ENCODE peak calls at places on chromosomes 4 and X, in four cellular contexts. K is stimulated activated CD4-positive, alpha-beta T cell treated with anti-CD3 and anti-CD28 coated beads, Interleukin-2, amount 100 ng/mL, for 4 hours; E is cardiac muscle cell; D is activated CD8-positive, alpha-beta memory T cell treated with anti-CD3 and anti-CD28 coated beads for 24 hours. H is an unnamed sample.

GRCh38 chr4:128979934-128980333 is 113.4 kb downstream of the SCLT1 start:
- DNase-seq in K (no peak), E (peak), D (no peak), H (no peak)

GRCh38 chr4:7805533-7806079 is 134.1 kb downstream of the AFAP1 start:
- DNase-seq in E (peak), D (no peak), K (no peak), H (no peak)

GRCh38 chr4:98377626-98378025 is 116.4 kb downstream of the RAP1GDS1 start:
- DNase-seq in E (peak), D (no peak), K (no peak), H (no peak)

GRCh38 chr4:111537165-111537564 is 608.1 kb upstream of the FAM241A start:
- DNase-seq in E (no peak), K (no peak), D (no peak), H (no peak)

GRCh38 chr4:27010334-27010940 is 149.8 kb downstream of the STIM2 start:
- DNase-seq in D (peak), K (peak), E (peak), H (no peak)

GRCh38 chr4:173990126-173990878 is 293.2 kb downstream of the FBXO8 start:
- DNase-seq in D (no peak), E (peak), K (no peak), H (no peak)

GRCh38 chr4:74632634-74633033 is 161.7 kb downstream of the BTC start:
- DNase-seq in K (peak), E (peak), D (no peak), H (no peak)

GRCh38 chr4:138595171-138595570 is 353.0 kb upstream of the SLC7A11 start:
- DNase-seq in E (no peak), K (no peak), D (no peak), H (no peak)

GRCh38 chrX:109448539-109448938 is 33.3 kb downstream of the GUCY2F start:
- DNase-seq in K (no peak), D (no peak), E (no peak), H (no peak)

GRCh38 chr4:184318852-184319251 is 101.2 kb upstream of the ENPP6 start:
- DNase-seq in D (peak), E (no peak), K (no peak), H (no peak)

GRCh38 chr4:186831574-186831973 is 107.9 kb upstream of the FAT1 start:
- DNase-seq in D (no peak), E (no peak), K (no peak), H (no peak)

GRCh38 chr4:168486961-168487820 is 6.9 kb upstream of the DDX60L start:
- DNase-seq in D (no peak), E (peak), K (no peak), H (no peak)

GRCh38 chrX:151974336-151975227 is at the start of gene GABRE:
- DNase-seq in D (no peak), E (peak), K (no peak), H (no peak)

GRCh38 chrX:38985375-38985774 is 184.1 kb downstream of the MID1IP1 start:
- DNase-seq in K (no peak), D (no peak), E (peak), H (peak)

GRCh38 chrX:132757066-132757623 is 201.3 kb downstream of the HS6ST2 start:
- DNase-seq in K (no peak), E (no peak), D (no peak), H (no peak)

GRCh38 chr4:33063238-33063637 is 2343.1 kb downstream of the PCDH7 start:
- DNase-seq in K (no peak), E (peak), D (no peak), H (no peak)

GRCh38 chrX:118038614-118039365 is 77.8 kb downstream of the KLHL13 start:
- DNase-seq in K (no peak), D (no peak), E (no peak), H (no peak)

GRCh38 chr4:40621592-40622512 is 7.8 kb downstream of the RBM47 start:
- DNase-seq in E (peak), D (no peak), K (no peak), H (no peak)

GRCh38 chrX:26783512-26784225 is 567.7 kb downstream of the MAGEB5 start:
- DNase-seq in E (peak), K (no peak), D (no peak), H (no peak)

GRCh38 chr4:184451726-184452125 is 22.6 kb downstream of the IRF2 start:
- DNase-seq in K (no peak), D (no peak), E (no peak), H (no peak)

GRCh38 chr4:79823148-79823763 is 249.8 kb downstream of the ANTXR2 start:
- DNase-seq in K (no peak), E (peak), D (no peak), H (no peak)

GRCh38 chrX:72305286-72306084 is at the start of gene CITED1:
- DNase-seq in E (no peak), K (no peak), D (peak), H (no peak)

GRCh38 chrX:70025464-70025863 is 24.3 kb downstream of the AWAT2 start:
- DNase-seq in D (no peak), E (peak), K (no peak), H (no peak)

GRCh38 chr4:4735136-4735754 is 124.2 kb upstream of the MSX1 start:
- DNase-seq in E (no peak), K (no peak), D (no peak), H (no peak)

GRCh38 chr4:1376391-1376840 is 29.4 kb downstream of the UVSSA start:
- DNase-seq in D (no peak), K (no peak), E (no peak), H (no peak)

GRCh38 chr4:182903013-182903412 is 14.2 kb downstream of the DCTD start:
- DNase-seq in E (no peak), K (no peak), D (no peak), H (no peak)

GRCh38 chr4:48342559-48342878 is 1.2 kb downstream of the SLAIN2 start:
- DNase-seq in K (no peak), E (no peak), D (no peak), H (no peak)

GRCh38 chrX:57156397-57157049 is 19.3 kb upstream of the SPIN2A start:
- DNase-seq in E (peak), K (no peak), D (no peak), H (no peak)

GRCh38 chr4:151689211-151689991 is 71.4 kb downstream of the GATB start:
- DNase-seq in D (no peak), E (no peak), K (no peak), H (no peak)

GRCh38 chr4:183546376-183546775 is 41.5 kb downstream of the ING2 start:
- DNase-seq in K (no peak), D (no peak), E (no peak), H (no peak)

GRCh38 chrX:5748751-5749150 is 479.9 kb downstream of the NLGN4X start:
- DNase-seq in K (no peak), D (no peak), E (no peak), H (no peak)